ENCODE peak calls at places on chromosomes 4 and X, in four cellular contexts. One of them, this sample, is unnamed.

GRCh38 chrX:72652132-72652531 is 62.0 kb downstream of the PHKA1 start:
- DNase-seq in body of pancreas: no peak
- DNase-seq in mammary epithelial cell: no peak
- DNase-seq in ovary: no peak
- DNase-seq in this sample: no peak

GRCh38 chr4:139933541-139933940 is 220.4 kb downstream of the MAML3 start:
- DNase-seq in body of pancreas: peak
- DNase-seq in ovary: no peak
- DNase-seq in mammary epithelial cell: no peak
- DNase-seq in this sample: no peak

GRCh38 chr4:165031436-165032211 is at the start of gene TRIM60:
- DNase-seq in body of pancreas: no peak
- DNase-seq in mammary epithelial cell: no peak
- DNase-seq in ovary: no peak
- DNase-seq in this sample: no peak

GRCh38 chr4:138410266-138410665 is 168.1 kb upstream of the SLC7A11 start:
- DNase-seq in mammary epithelial cell: no peak
- DNase-seq in body of pancreas: peak
- DNase-seq in ovary: no peak
- DNase-seq in this sample: no peak

GRCh38 chr4:78032446-78032845 is 24.7 kb upstream of the FRAS1 start:
- DNase-seq in mammary epithelial cell: peak
- DNase-seq in body of pancreas: no peak
- DNase-seq in ovary: no peak
- DNase-seq in this sample: no peak

GRCh38 chrX:145817299-145817665 is 347 bp upstream of the SLITRK2 start:
- DNase-seq in mammary epithelial cell: no peak
- DNase-seq in ovary: no peak
- DNase-seq in body of pancreas: peak
- DNase-seq in this sample: no peak

GRCh38 chr4:147481577-147482109 is 746 bp downstream of the EDNRA start:
- DNase-seq in ovary: peak
- DNase-seq in body of pancreas: no peak
- DNase-seq in mammary epithelial cell: no peak
- DNase-seq in this sample: no peak

GRCh38 chr4:18077808-18078207 is 56.3 kb upstream of the LCORL start:
- DNase-seq in ovary: no peak
- DNase-seq in body of pancreas: no peak
- DNase-seq in mammary epithelial cell: no peak
- DNase-seq in this sample: no peak

GRCh38 chr4:103074598-103075434 is 1.7 kb downstream of the SLC9B2 start:
- DNase-seq in ovary: no peak
- DNase-seq in body of pancreas: no peak
- DNase-seq in mammary epithelial cell: no peak
- DNase-seq in this sample: no peak

GRCh38 chr4:55925235-55925634 is 23.5 kb upstream of the CEP135 start:
- DNase-seq in ovary: no peak
- DNase-seq in body of pancreas: no peak
- DNase-seq in mammary epithelial cell: no peak
- DNase-seq in this sample: no peak

GRCh38 chr4:38136604-38137003 is 176.4 kb downstream of the PTTG2 start:
- DNase-seq in body of pancreas: no peak
- DNase-seq in ovary: no peak
- DNase-seq in mammary epithelial cell: no peak
- DNase-seq in this sample: no peak

GRCh38 chr4:92735025-92735665 is 431.4 kb downstream of the GRID2 start:
- DNase-seq in ovary: no peak
- DNase-seq in body of pancreas: no peak
- DNase-seq in mammary epithelial cell: no peak
- DNase-seq in this sample: no peak

GRCh38 chrX:78388663-78389062 is 61.3 kb upstream of the CYSLTR1 start:
- DNase-seq in body of pancreas: no peak
- DNase-seq in ovary: no peak
- DNase-seq in mammary epithelial cell: no peak
- DNase-seq in this sample: no peak

GRCh38 chr4:19532120-19532848 is 719.4 kb upstream of the SLIT2 start:
- DNase-seq in ovary: no peak
- DNase-seq in body of pancreas: no peak
- DNase-seq in mammary epithelial cell: no peak
- DNase-seq in this sample: no peak

GRCh38 chr4:145679520-145679919 is 426 bp upstream of the C4orf51 start:
- DNase-seq in ovary: no peak
- DNase-seq in body of pancreas: peak
- DNase-seq in mammary epithelial cell: peak
- DNase-seq in this sample: peak

GRCh38 chr4:151223465-151223864 is 53.5 kb upstream of the PRSS48 start:
- DNase-seq in mammary epithelial cell: no peak
- DNase-seq in body of pancreas: no peak
- DNase-seq in ovary: no peak
- DNase-seq in this sample: no peak

GRCh38 chrX:47145408-47146120 is 543 bp downstream of the RBM10 start:
- DNase-seq in body of pancreas: no peak
- DNase-seq in mammary epithelial cell: no peak
- DNase-seq in ovary: no peak
- DNase-seq in this sample: no peak

GRCh38 chr4:59936566-59936965 is 1263.6 kb upstream of the ADGRL3 start:
- DNase-seq in ovary: no peak
- DNase-seq in body of pancreas: no peak
- DNase-seq in mammary epithelial cell: no peak
- DNase-seq in this sample: no peak

GRCh38 chr4:6781561-6781960 is 966 bp upstream of the KIAA0232 start:
- DNase-seq in mammary epithelial cell: no peak
- DNase-seq in body of pancreas: no peak
- DNase-seq in ovary: peak
- DNase-seq in this sample: no peak

GRCh38 chr4:10104211-10104990 is 12.2 kb downstream of the WDR1 start:
- DNase-seq in mammary epithelial cell: no peak
- DNase-seq in ovary: no peak
- DNase-seq in body of pancreas: no peak
- DNase-seq in this sample: peak

GRCh38 chrX:134513091-134513490 is 53.1 kb downstream of the HPRT1 start:
- DNase-seq in ovary: no peak
- DNase-seq in mammary epithelial cell: peak
- DNase-seq in body of pancreas: no peak
- DNase-seq in this sample: no peak
- H3K27ac ChIP-seq in ovary: no peak
- H3K27ac ChIP-seq in mammary epithelial cell: peak
- H3K27ac ChIP-seq in body of pancreas: no peak
- H3K27ac ChIP-seq in this sample: no peak

DNA sequence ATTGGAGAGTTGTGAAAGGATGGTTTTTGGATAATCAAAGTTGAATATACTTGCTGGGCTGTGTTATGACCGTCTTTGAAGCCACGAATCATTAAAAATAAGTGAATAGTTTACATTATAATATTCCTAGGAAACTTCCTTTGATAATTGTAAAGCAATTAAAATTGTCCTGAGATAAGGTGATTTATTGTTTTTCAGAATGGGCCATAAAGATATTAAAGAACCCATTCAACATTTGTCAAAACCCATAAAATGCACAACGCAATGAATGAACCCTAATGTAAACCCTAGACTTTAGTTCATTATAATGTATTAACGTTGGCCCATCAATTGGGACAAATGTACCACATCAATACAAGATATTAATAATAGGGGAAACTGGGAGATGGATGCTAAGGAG is 11.4 kb downstream of the FHL1 start:
- DNase-seq in body of pancreas: no peak
- DNase-seq in mammary epithelial cell: no peak
- DNase-seq in ovary: no peak
- DNase-seq in this sample: no peak
- H3K27ac ChIP-seq in body of pancreas: no peak
- H3K27ac ChIP-seq in mammary epithelial cell: no peak
- H3K27ac ChIP-seq in ovary: no peak
- H3K27ac ChIP-seq in this sample: peak

DNA sequence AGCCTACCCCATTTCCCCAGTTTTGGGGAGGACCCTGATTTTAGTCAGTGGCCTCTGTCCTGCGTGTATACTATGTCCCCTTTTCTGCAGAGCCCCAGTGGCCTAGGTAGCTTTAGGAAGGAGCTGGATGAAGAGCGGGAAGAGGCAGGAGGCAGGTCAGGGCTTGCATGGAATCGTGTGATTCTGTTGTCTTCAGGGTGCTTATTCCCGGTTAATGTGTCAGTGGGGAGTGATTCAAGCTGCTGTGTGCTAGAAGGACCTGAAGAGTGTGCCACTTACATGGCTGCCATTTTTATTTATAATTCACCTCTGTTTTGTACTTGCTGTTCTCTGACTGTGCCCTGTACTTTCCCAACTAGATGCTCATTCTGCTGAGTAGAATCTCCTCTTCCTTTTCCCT is 127.3 kb upstream of the AMOT start:
- DNase-seq in ovary: no peak
- DNase-seq in mammary epithelial cell: peak
- DNase-seq in body of pancreas: no peak
- DNase-seq in this sample: no peak
- H3K27ac ChIP-seq in ovary: no peak
- H3K27ac ChIP-seq in mammary epithelial cell: no peak
- H3K27ac ChIP-seq in body of pancreas: no peak
- H3K27ac ChIP-seq in this sample: no peak

GRCh38 chrX:14591976-14592375 is 62.6 kb downstream of the GLRA2 start:
- DNase-seq in body of pancreas: no peak
- DNase-seq in mammary epithelial cell: no peak
- DNase-seq in ovary: no peak
- DNase-seq in this sample: no peak
- H3K27ac ChIP-seq in body of pancreas: no peak
- H3K27ac ChIP-seq in mammary epithelial cell: no peak
- H3K27ac ChIP-seq in ovary: no peak
- H3K27ac ChIP-seq in this sample: no peak

DNA sequence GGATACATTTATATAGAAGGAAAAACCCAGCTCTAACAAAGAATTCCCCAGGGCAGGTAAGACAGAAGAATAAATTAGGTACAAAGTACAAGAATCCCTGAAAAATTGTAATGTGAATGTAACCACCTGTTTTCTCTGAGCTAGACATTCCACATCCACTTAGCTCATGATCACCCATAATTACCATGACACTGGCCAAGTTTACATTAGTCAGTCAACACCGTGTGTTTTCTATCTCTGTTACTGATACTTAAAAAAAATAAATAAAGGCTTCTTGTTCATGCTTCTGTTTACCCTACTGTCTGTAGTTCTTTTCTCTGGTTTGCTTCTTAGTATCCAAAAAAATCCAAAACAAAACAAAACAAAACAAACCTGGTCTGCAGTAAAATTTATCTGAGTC is 66.0 kb downstream of the CBLL2 start:
- DNase-seq in body of pancreas: no peak
- DNase-seq in ovary: no peak
- DNase-seq in mammary epithelial cell: peak
- DNase-seq in this sample: no peak
- H3K27ac ChIP-seq in body of pancreas: no peak
- H3K27ac ChIP-seq in ovary: no peak
- H3K27ac ChIP-seq in mammary epithelial cell: no peak
- H3K27ac ChIP-seq in this sample: no peak

GRCh38 chr4:109703664-109704351 is 563 bp upstream of the CASP6 start:
- DNase-seq in mammary epithelial cell: no peak
- DNase-seq in body of pancreas: no peak
- DNase-seq in ovary: no peak
- DNase-seq in this sample: no peak
- H3K27ac ChIP-seq in mammary epithelial cell: peak
- H3K27ac ChIP-seq in body of pancreas: peak
- H3K27ac ChIP-seq in ovary: peak
- H3K27ac ChIP-seq in this sample: peak